ENCODE peak calls at places on chromosomes 16 and 17, in seven cellular contexts. O is anterior cingulate cortex, M is A549, H is NCI-H2171, A is endothelial cell of umbilical vein, T is H9, C is HTR-8/SVneo. X is an unnamed sample.

GRCh38 chr17:6894206-6894528 is 62.6 kb upstream of the TEKT1 start:
- DNase-seq in M (no peak), A (peak; percentile 28), C (no peak), T (peak; percentile 88), O (no peak), H (no peak), X (no peak)

GRCh38 chr16:86513471-86514277 is 3.3 kb downstream of the FOXF1 start:
- DNase-seq in A (no peak), M (no peak), O (no peak), C (no peak), H (no peak), T (no peak), X (no peak)

GRCh38 chr16:65069090-65069489 is 52.8 kb downstream of the CDH11 start:
- DNase-seq in T (no peak), O (no peak), A (peak; percentile 28), H (no peak), C (no peak), M (no peak), X (no peak)

GRCh38 chr17:75845058-75845711 is 981 bp upstream of the UNC13D start:
- DNase-seq in O (peak; percentile 54), T (peak; percentile 96), H (peak; percentile 30), A (peak; percentile 70), M (peak; percentile 92), C (peak; percentile 78), X (peak; percentile 48)

GRCh38 chr17:7191571-7192270 is 12.6 kb upstream of the ASGR1 start:
- DNase-seq in A (no peak), M (peak; percentile 82), O (peak; percentile 49), T (peak; percentile 94), C (peak; percentile 81), H (peak; percentile 74), X (peak; percentile 88)

GRCh38 chr16:80682435-80683070 is 121.8 kb downstream of the CDYL2 start:
- DNase-seq in O (peak; percentile 39), C (peak; percentile 42), M (no peak), A (no peak), H (no peak), T (no peak), X (peak; percentile 50)

GRCh38 chr17:39835038-39835786 is 28.9 kb downstream of the IKZF3 start:
- DNase-seq in O (no peak), A (no peak), H (no peak), T (peak; percentile 71), C (no peak), M (no peak), X (no peak)

GRCh38 chr17:77528516-77529327 is 388.0 kb downstream of the SEC14L1 start:
- DNase-seq in C (peak; percentile 68), T (peak; percentile 83), A (no peak), O (peak; percentile 83), M (no peak), H (peak; percentile 91), X (peak; percentile 53)

GRCh38 chr16:88453621-88454314 is 688 bp downstream of the ZFPM1 start:
- DNase-seq in A (peak; percentile 8), C (no peak), M (no peak), O (no peak), T (no peak), H (no peak), X (no peak)

GRCh38 chr16:23296994-23297393 is 5.1 kb upstream of the SCNN1B start:
- DNase-seq in H (no peak), A (no peak), O (no peak), C (no peak), M (peak; percentile 43), T (peak; percentile 69), X (no peak)

GRCh38 chr16:6111390-6111789 is 1013.8 kb upstream of the EEF2KMT start:
- DNase-seq in H (no peak), M (no peak), A (no peak), O (no peak), T (no peak), C (no peak), X (no peak)

GRCh38 chr16:83878838-83879237 is 20.1 kb upstream of the MLYCD start:
- DNase-seq in C (peak; percentile 57), A (peak; percentile 70), H (peak; percentile 24), O (peak; percentile 5), T (no peak), M (peak; percentile 38), X (peak; percentile 46)

GRCh38 chr17:50556803-50557202 is 3.7 kb upstream of the CACNA1G start:
- DNase-seq in H (no peak), A (no peak), M (no peak), C (no peak), O (no peak), T (no peak), X (peak; percentile 100)